ENCODE peak calls at places on chromosomes 7 and 10, in seven cellular contexts. Y is IMR-90, O is mesendoderm, Z is H9, K is neuronal stem cell, H is H1, X is trophoblast cell. F is an unnamed sample.

GRCh38 chr10:60942604-60943269 is 1.2 kb downstream of the RHOBTB1 start:
- DNase-seq in K (no peak), Y (peak; percentile 31), O (no peak), X (peak; percentile 49), H (no peak), Z (no peak), F (peak; percentile 92)

GRCh38 chr7:11130012-11130411 is 156.3 kb downstream of the PHF14 start:
- DNase-seq in O (peak; percentile 39), X (peak; percentile 93), K (no peak), H (no peak), Z (no peak), Y (peak; percentile 95), F (peak; percentile 51)

GRCh38 chr7:835491-836401 is 3.5 kb downstream of the SUN1 start:
- DNase-seq in Z (no peak), O (no peak), K (no peak), X (no peak), Y (no peak), H (no peak), F (peak; percentile 11)

GRCh38 chr10:117222552-117223412 is 18.1 kb upstream of the SLC18A2 start:
- DNase-seq in O (no peak), K (no peak), Y (no peak), H (no peak), X (no peak), Z (no peak), F (no peak)

GRCh38 chr7:102111063-102111757 is 175.5 kb upstream of the SH2B2 start:
- DNase-seq in H (no peak), Y (no peak), O (peak; percentile 48), K (peak; percentile 52), X (no peak), Z (no peak), F (no peak)

GRCh38 chr10:49322371-49323170 is 23.6 kb downstream of the C10orf71 start:
- DNase-seq in Z (no peak), O (no peak), H (no peak), K (no peak), X (no peak), Y (no peak), F (no peak)

GRCh38 chr10:133190225-133190624 is 30.2 kb downstream of the KNDC1 start:
- DNase-seq in H (no peak), Y (no peak), X (no peak), Z (no peak), O (no peak), K (no peak), F (no peak)

GRCh38 chr10:50464004-50464409 is 159.7 kb downstream of the SGMS1 start:
- DNase-seq in H (no peak), K (no peak), X (no peak), O (no peak), Y (peak; percentile 41), Z (no peak), F (peak; percentile 11)

GRCh38 chr10:117621795-117622420 is 79.4 kb downstream of the EMX2 start:
- DNase-seq in Y (no peak), H (no peak), K (no peak), Z (no peak), X (no peak), O (no peak), F (no peak)

GRCh38 chr10:13219685-13220670 is 14.2 kb downstream of the UCMA start:
- DNase-seq in O (peak; percentile 77), H (peak; percentile 46), K (no peak), Z (peak; percentile 64), X (peak; percentile 87), Y (peak; percentile 7), F (peak; percentile 4)

GRCh38 chr7:129968592-129969383 is 16.0 kb upstream of the UBE2H start:
- DNase-seq in H (no peak), O (no peak), Z (no peak), K (no peak), Y (no peak), X (no peak), F (no peak)

GRCh38 chr7:158880973-158881372 is 24.6 kb downstream of the DYNC2I1 start:
- DNase-seq in Y (no peak), O (no peak), Z (no peak), K (no peak), X (no peak), H (no peak), F (no peak)

GRCh38 chr10:103551619-103552602 is 58.4 kb downstream of the NEURL1 start:
- DNase-seq in X (peak; percentile 37), K (no peak), O (no peak), Y (no peak), H (no peak), Z (no peak), F (no peak)

GRCh38 chr10:36281871-36282331 is 639.8 kb upstream of the FZD8 start:
- DNase-seq in H (no peak), K (no peak), Y (peak; percentile 29), Z (no peak), O (no peak), X (no peak), F (peak; percentile 81)
- H3K79me1 ChIP-seq in H (no peaks in the 10 kb centered on the region), K (no peaks in the 10 kb centered on the region), Y (no peaks in the 10 kb centered on the region), Z (no peaks in the 10 kb centered on the region), O (no peaks in the 10 kb centered on the region), X (peaks cover 10% of the 10 kb centered on the region), F (no peaks in the 10 kb centered on the region)

GRCh38 chr7:150585199-150585598 is 18.0 kb downstream of the GIMAP4 start:
- DNase-seq in Z (no peak), K (no peak), X (no peak), Y (no peak), H (no peak), O (no peak), F (no peak)

GRCh38 chr7:150580995-150581394 is 13.8 kb downstream of the GIMAP4 start:
- DNase-seq in X (no peak), O (no peak), H (no peak), K (no peak), Z (no peak), Y (no peak), F (no peak)

GRCh38 chr7:150586068-150586777 is 19.0 kb downstream of the GIMAP4 start:
- DNase-seq in H (no peak), K (no peak), Z (no peak), O (no peak), X (no peak), Y (no peak), F (no peak)

GRCh38 chr7:150580615-150580986 is 13.4 kb downstream of the GIMAP4 start:
- DNase-seq in K (no peak), Y (no peak), O (no peak), Z (no peak), X (no peak), H (no peak), F (no peak)
- H2BK5ac ChIP-seq in K (no peak overlapping the region), Y (no peak overlapping the region), O (no peak overlapping the region), Z (no peak overlapping the region), X (no peak overlapping the region), H (no peak overlapping the region), F (no peak overlapping the region)

DNA sequence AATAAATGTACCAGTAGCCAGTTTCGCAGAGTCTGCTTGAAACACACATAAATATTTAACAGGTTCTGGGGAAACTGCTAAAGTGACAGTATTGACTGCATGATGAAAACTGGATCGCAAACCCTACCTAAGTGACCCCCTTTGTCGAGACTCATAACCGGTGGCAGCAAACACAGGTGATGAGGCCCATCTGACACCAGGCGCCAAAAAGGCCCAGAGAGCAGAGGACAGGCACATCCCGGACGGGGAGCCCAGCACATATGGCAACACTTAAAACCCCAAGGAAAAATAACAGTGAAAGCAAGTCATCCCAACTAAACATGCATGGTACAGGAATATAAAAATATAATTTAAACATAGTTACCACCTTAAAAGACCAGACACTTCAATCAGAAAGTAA is 62.4 kb downstream of the GRB10 start:
- DNase-seq in K (no peak), O (no peak), Z (no peak), Y (no peak), H (no peak), X (no peak), F (no peak)
- H3K79me1 ChIP-seq in K (peaks cover 12% of the 10 kb centered on the region), O (peaks cover 60% of the 10 kb centered on the region), Z (peaks cover 12% of the 10 kb centered on the region), Y (peaks cover 65% of the 10 kb centered on the region), H (peaks cover 37% of the 10 kb centered on the region), X (no peaks in the 10 kb centered on the region), F (peaks cover 56% of the 10 kb centered on the region)

GRCh38 chr10:43342279-43343125 is 28.9 kb upstream of the FXYD4 start:
- DNase-seq in X (no peak), Y (no peak), K (no peak), Z (no peak), O (no peak), H (no peak), F (no peak)

GRCh38 chr10:43340619-43341018 is 30.8 kb upstream of the FXYD4 start:
- DNase-seq in X (peak; percentile 93), K (no peak), O (no peak), H (no peak), Y (no peak), Z (no peak), F (no peak)

GRCh38 chr10:43340101-43340500 is 31.3 kb upstream of the FXYD4 start:
- DNase-seq in X (peak; percentile 88), O (no peak), Y (no peak), Z (no peak), H (no peak), K (no peak), F (no peak)

GRCh38 chr10:43343126-43343525 is 28.3 kb upstream of the FXYD4 start:
- DNase-seq in Y (no peak), O (no peak), X (no peak), Z (no peak), H (no peak), K (no peak), F (no peak)

GRCh38 chr10:43341450-43341849 is 30.0 kb upstream of the FXYD4 start:
- DNase-seq in H (no peak), X (no peak), Z (no peak), O (no peak), K (no peak), Y (no peak), F (no peak)
- H2BK5ac ChIP-seq in H (no peak overlapping the region), X (no peak overlapping the region), Z (no peak overlapping the region), O (no peak overlapping the region), K (no peak overlapping the region), Y (no peak overlapping the region), F (no peak overlapping the region)